ENCODE peak calls at places on chromosomes 3 and 15, in eight cellular contexts. Y is transverse colon, V is body of pancreas, T is A549, B is endothelial cell of umbilical vein, F is erythroblast, E is heart left ventricle, N is suprapubic skin. R is an unnamed sample.
A peak's percentile ranks its signal among the peaks of the same experiment; 100 is the strongest.

GRCh38 chr3:82628385-82629014 is 867.1 kb upstream of the GBE1 start:
- DNase-seq in N (no peak), B (no peak), T (no peak), F (no peak), Y (no peak), V (peak; percentile 60), E (no peak), R (no peak)

GRCh38 chr15:90221251-90221900 is 12.4 kb downstream of the CIB1 start:
- DNase-seq in V (peak; percentile 87), Y (peak; percentile 80), F (peak; percentile 77), E (peak; percentile 82), T (peak; percentile 90), B (peak; percentile 70), N (no peak), R (peak; percentile 88)

GRCh38 chr3:12405432-12406272 is 78.6 kb upstream of the TSEN2 start:
- DNase-seq in E (peak; percentile 77), T (peak; percentile 90), F (no peak), N (peak; percentile 82), Y (peak; percentile 86), V (peak; percentile 85), B (peak; percentile 98), R (peak; percentile 97)

GRCh38 chr3:124200336-124200901 is 208.5 kb upstream of the ROPN1 start:
- DNase-seq in T (no peak), V (no peak), B (no peak), N (no peak), F (no peak), E (no peak), Y (no peak), R (no peak)

GRCh38 chr3:4834403-4834866 is 144.8 kb upstream of the BHLHE40 start:
- DNase-seq in V (peak; percentile 40), N (no peak), E (no peak), Y (peak; percentile 72), F (no peak), B (no peak), T (no peak), R (no peak)

GRCh38 chr15:33656090-33656670 is 312.1 kb upstream of the CHRM5 start:
- DNase-seq in T (no peak), Y (no peak), E (no peak), F (no peak), V (no peak), B (no peak), N (no peak), R (no peak)

GRCh38 chr3:5197022-5197421 is 9.5 kb downstream of the EDEM1 start:
- DNase-seq in N (no peak), B (no peak), V (no peak), T (no peak), E (no peak), F (no peak), Y (no peak), R (no peak)

GRCh38 chr3:56938545-56938944 is 121.9 kb upstream of the SPATA12 start:
- DNase-seq in F (peak; percentile 22), E (no peak), N (no peak), B (no peak), Y (no peak), T (no peak), V (no peak), R (no peak)

GRCh38 chr3:172084871-172085556 is 45.6 kb downstream of the FNDC3B start:
- DNase-seq in F (no peak), B (no peak), E (no peak), Y (no peak), N (no peak), V (no peak), T (no peak), R (no peak)

GRCh38 chr3:77071364-77071763 is 31.5 kb downstream of the ROBO2 start:
- DNase-seq in V (no peak), F (no peak), N (no peak), Y (no peak), B (no peak), T (no peak), E (no peak), R (no peak)

GRCh38 chr3:124582196-124582595 is 148.1 kb upstream of the UMPS start:
- DNase-seq in E (no peak), N (no peak), B (no peak), F (no peak), V (no peak), Y (no peak), T (no peak), R (no peak)

DNA sequence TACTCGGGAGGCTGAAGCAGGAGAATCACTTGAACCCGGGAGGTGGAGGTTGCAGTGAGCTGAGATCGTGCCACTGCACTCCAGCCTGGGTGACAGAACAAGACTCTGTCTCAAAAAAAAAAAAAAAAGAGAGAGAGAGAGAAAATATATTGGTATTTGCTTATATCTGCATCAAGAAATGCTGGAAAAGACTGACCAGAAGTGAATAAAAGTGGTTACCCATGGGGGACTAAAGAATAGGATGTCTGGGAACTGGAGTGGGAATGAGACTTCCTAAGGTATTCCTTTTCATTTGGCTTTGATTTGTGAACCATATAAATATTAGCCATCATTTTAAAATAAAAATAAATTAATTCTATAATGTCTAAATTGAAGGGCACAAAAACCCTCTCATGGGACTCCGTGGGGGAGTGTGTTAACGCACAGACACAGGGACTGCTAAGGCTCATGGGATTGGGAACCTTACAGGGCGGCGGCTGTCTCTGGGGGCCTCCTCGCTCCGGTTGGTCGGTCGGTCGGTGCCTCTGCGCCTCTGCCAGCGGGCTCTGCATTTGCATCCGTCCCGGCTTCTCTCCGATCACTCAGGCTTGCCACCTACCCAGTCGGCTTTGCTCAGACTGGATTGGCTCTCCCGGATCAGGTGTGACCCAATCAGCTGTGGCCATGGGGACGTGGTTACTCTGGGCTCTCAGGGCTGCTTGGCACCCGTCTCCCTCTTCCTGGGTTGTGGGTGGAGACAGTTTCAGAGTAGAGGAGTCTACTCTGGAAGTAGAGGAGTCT is 12.7 kb upstream of the TSPAN3 start:
- DNase-seq in E (peak; percentile 82), T (peak; percentile 82), F (peak; percentile 60), V (peak; percentile 94), Y (peak; percentile 88), B (peak; percentile 34), N (no peak), R (peak; percentile 79)
- TF ChIP-seq POLR2A in E (no peak), T (peak; percentile 27), F (no peak), V (no peak), Y (no peak), B (no peak), N (no peak), R (no peak)

GRCh38 chr3:180383332-180384020 is 218.5 kb upstream of the TTC14 start:
- DNase-seq in Y (no peak), V (no peak), B (no peak), F (no peak), T (no peak), N (no peak), E (no peak), R (no peak)
- TF ChIP-seq POLR2A in Y (no peak), V (no peak), B (no peak), F (no peak), T (no peak), N (no peak), E (no peak), R (no peak)

DNA sequence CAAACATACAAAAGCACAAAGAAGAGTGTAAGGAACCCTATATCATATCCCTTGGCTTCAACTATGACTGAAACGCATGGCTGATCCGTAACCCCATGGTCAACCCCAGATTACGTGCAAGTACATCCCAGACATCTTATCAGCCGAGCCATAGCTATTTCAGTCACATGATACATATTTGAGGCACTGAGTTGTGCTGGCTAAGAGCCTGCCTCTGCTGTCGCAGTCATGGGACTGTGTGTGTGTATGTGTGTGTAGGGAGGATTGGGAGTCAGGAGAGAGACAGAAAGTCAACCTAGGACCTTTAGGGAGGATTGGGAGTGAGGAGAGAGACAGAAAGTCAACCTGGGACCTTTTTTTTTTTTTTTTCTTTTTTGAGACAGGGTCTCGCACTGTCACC is 8.4 kb downstream of the ST6GAL1 start:
- DNase-seq in E (peak; percentile 72), T (no peak), N (no peak), B (no peak), F (peak; percentile 95), V (no peak), Y (no peak), R (no peak)
- TF ChIP-seq POLR2A in E (no peak), T (no peak), N (no peak), B (no peak), F (peak; percentile 28), V (no peak), Y (no peak), R (no peak)

DNA sequence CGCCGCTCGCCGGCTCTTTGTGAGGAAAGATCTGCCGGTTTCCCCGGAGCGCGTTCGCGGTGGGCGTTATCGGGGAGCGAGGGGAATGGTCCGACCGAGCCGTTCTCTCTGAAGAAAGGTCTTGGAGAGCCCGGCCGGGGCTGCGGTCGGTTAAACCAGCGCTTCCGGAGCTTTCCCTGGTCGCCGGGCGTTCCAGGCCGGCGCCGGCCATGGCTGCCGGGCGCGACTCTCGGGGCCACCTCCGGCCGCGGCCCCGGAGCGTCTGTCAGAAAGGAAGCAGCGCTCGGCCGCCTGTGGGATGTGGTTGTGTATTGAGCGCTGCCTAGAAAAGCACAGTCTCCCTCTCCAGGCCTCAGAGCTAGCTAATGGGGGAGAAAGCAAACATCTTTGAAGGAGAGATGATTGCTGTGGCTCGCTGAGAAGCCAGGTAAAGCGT is 731 bp downstream of the FYTTD1 start:
- DNase-seq in V (peak; percentile 70), B (peak; percentile 76), F (peak; percentile 57), Y (peak; percentile 74), N (peak; percentile 77), T (peak; percentile 55), E (peak; percentile 65), R (peak; percentile 72)
- TF ChIP-seq POLR2A in V (no peak), B (no peak), F (no peak), Y (no peak), N (no peak), T (no peak), E (no peak), R (peak; percentile 16)

GRCh38 chr15:54585063-54585462 is 606.8 kb downstream of the UNC13C start:
- DNase-seq in F (no peak), Y (no peak), V (no peak), N (no peak), T (no peak), B (no peak), E (no peak), R (no peak)
- TF ChIP-seq POLR2A in F (no peak), Y (no peak), V (no peak), N (no peak), T (no peak), B (no peak), E (no peak), R (no peak)

GRCh38 chr3:69122398-69122797 is at the start of gene LMOD3:
- DNase-seq in B (no peak), V (no peak), N (no peak), Y (no peak), E (peak; percentile 40), F (no peak), T (no peak), R (no peak)
- TF ChIP-seq POLR2A in B (no peak), V (no peak), N (no peak), Y (no peak), E (peak; percentile 39), F (no peak), T (no peak), R (no peak)